ENCODE peak calls at places on chromosomes 2 and 18, in five cellular contexts. W is SK-N-SH, F is OCI-LY7, M is PC-3, O is PC-9. S is an unnamed sample.

GRCh38 chr2:377414-377813 is 89.5 kb upstream of the ALKAL2 start:
- DNase-seq in W (no peak), F (no peak), M (no peak), O (no peak), S (no peak)

GRCh38 chr2:175631247-175631628 is 370.8 kb downstream of the LNPK start:
- DNase-seq in W (no peak), F (no peak), M (peak; percentile 26), O (no peak), S (peak; percentile 57)

GRCh38 chr2:233209117-233209977 is 42.1 kb upstream of the ATG16L1 start:
- DNase-seq in W (peak; percentile 46), F (no peak), M (peak; percentile 87), O (peak; percentile 80), S (peak; percentile 26)

GRCh38 chr2:45889053-45889452 is 237.6 kb downstream of the PRKCE start:
- DNase-seq in W (no peak), F (peak; percentile 62), M (no peak), O (no peak), S (no peak)

GRCh38 chr2:220228310-220229006 is 601.0 kb downstream of the SLC4A3 start:
- DNase-seq in W (peak; percentile 1), F (no peak), M (peak; percentile 96), O (peak; percentile 80), S (peak; percentile 97)

GRCh38 chr2:11724151-11724550 is 22.3 kb upstream of the LPIN1 start:
- DNase-seq in W (no peak), F (no peak), M (no peak), O (no peak), S (no peak)

GRCh38 chr18:55489034-55489741 is 98.8 kb downstream of the TCF4 start:
- DNase-seq in W (no peak), F (peak; percentile 49), M (no peak), O (no peak), S (no peak)

GRCh38 chr18:76345901-76346300 is 149.1 kb downstream of the ZNF516 start:
- DNase-seq in W (no peak), F (no peak), M (no peak), O (no peak), S (no peak)

GRCh38 chr2:234751275-234751938 is 200.4 kb upstream of the SH3BP4 start:
- DNase-seq in W (no peak), F (no peak), M (no peak), O (no peak), S (peak; percentile 24)

GRCh38 chr18:70490008-70490933 is 201.4 kb downstream of the SOCS6 start:
- DNase-seq in W (peak; percentile 47), F (peak; percentile 25), M (peak; percentile 69), O (peak; percentile 11), S (peak; percentile 91)

GRCh38 chr2:232523682-232524597 is 2.0 kb upstream of the CHRND start:
- DNase-seq in W (peak; percentile 87), F (peak; percentile 57), M (peak; percentile 12), O (peak; percentile 41), S (peak; percentile 49)

GRCh38 chr18:76145968-76146367 is 349.1 kb downstream of the ZNF516 start:
- DNase-seq in W (no peak), F (no peak), M (no peak), O (no peak), S (no peak)

GRCh38 chr18:6543330-6543908 is 128.7 kb upstream of the L3MBTL4 start:
- DNase-seq in W (peak; percentile 37), F (peak; percentile 19), M (peak; percentile 72), O (no peak), S (peak; percentile 55)

GRCh38 chr2:79935771-79936657 is 368.5 kb downstream of the LRRTM1 start:
- DNase-seq in W (peak; percentile 48), F (peak; percentile 41), M (peak; percentile 58), O (peak; percentile 9), S (peak; percentile 83)

GRCh38 chr2:172299741-172300140 is 127.6 kb upstream of the ITGA6 start:
- DNase-seq in W (no peak), F (no peak), M (peak; percentile 83), O (no peak), S (peak; percentile 50)

DNA sequence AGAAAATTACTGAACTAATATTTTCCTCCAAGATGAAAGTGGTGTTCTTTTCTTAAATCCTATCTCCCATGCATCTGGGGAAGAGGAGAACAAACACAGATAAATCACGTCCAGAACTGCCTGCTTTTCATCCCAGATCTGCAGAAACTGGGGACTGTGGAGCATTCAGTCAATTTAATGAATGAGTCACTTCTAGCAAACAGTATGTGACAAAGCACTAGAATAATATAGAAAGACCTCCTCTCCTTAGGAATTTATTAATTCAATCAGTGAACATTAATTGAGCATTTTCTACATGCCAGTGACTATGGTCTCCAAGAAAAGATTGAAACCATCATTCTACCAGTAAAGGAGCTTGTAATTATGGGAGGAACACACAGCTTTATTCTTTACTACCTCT is 693.4 kb upstream of the ID2 start:
- DNase-seq in W (no peak), F (no peak), M (peak; percentile 32), O (no peak), S (no peak)
- H3K9me2 ChIP-seq in W (no peaks in the 10 kb centered on the region), F (no peaks in the 10 kb centered on the region), M (no peaks in the 10 kb centered on the region), O (no peaks in the 10 kb centered on the region), S (no peaks in the 10 kb centered on the region)

DNA sequence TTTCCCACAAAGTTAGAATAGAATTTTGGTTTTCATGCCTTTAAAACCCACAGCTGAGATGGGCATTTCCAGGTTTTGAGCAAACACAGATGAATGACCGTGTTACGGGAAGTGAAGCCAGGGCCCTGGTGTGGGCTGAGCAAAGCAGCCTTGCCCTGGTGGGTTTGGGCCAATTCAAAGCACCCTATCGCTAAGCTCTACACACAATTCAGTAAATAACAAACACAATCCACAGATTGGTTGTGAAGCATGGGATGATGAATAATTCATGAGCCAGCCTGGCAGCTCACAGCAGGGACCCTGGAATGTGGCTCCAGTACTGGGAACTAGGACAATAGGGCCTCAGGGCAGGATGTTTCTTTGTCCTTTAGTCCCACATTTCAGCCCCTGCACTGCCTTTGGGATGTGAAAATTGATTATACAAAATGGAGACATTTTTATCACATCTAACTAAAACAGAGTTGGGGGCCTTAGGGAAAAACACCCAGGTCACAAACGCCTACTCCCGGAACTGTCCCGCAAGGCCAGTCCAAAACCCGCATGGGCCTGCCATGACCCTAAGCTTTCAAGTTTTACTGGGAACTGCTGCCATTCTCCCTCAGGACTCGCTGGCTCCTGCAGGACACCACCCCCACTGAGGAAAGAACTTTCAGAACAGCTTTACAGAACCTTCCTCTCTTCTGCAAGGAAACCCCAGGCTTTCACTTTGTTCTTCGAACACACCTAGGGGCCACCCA is 320.2 kb upstream of the HS6ST1 start:
- DNase-seq in W (peak; percentile 42), F (no peak), M (no peak), O (no peak), S (peak; percentile 70)
- H3K9me2 ChIP-seq in W (no peaks in the 10 kb centered on the region), F (no peaks in the 10 kb centered on the region), M (no peaks in the 10 kb centered on the region), O (no peaks in the 10 kb centered on the region), S (no peaks in the 10 kb centered on the region)

DNA sequence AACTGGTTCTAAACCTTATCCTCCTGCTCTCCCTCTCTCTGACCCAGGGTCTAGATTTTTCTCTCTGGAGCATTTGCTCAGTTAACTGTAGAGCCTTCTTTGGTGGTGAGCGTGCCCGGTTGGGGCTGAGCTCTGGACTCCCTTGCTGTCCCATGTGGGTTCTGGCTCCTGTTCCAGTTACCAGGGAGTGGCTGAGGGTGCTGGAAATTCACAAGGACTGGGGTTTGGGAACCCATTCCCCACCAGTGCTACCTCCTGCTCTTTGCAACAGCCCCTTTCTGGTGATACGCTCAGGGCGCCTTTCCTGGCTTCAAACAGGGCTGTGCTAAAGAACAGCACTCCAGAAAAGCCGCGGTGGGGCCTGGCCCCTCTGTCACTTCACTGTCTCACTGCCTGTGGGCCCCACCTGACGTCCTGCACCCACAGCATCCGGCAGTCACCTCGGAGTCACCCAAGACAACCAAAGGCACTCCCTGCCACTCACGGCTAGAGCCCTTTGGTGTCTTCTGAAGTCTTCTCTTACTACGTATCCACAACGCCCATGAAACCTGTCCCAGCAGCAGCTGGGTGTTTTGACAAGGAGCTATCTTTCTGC is 41.3 kb downstream of the CAPN13 start:
- DNase-seq in W (no peak), F (no peak), M (no peak), O (no peak), S (no peak)
- H3K9me2 ChIP-seq in W (no peaks in the 10 kb centered on the region), F (no peaks in the 10 kb centered on the region), M (no peaks in the 10 kb centered on the region), O (no peaks in the 10 kb centered on the region), S (no peaks in the 10 kb centered on the region)

DNA sequence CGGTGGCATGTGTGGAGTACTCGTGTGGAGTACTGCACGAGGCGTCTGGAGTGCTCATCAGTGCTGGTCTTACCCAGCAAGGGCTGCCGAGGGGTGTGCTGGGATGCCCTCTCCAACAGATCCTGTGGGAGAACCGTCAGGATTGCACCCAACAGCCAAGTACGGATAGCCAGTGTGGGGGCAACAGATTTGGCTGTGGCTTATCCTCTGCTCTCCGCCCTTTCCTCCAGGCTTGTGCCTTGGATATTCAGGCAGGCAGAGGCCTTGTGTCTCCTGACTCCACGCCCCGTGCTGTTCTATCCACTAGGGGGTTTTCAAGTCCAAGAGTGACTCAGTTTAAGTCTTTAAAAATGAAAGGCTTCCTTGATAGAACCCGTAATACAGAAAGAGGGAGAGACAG is 321.0 kb upstream of the HS6ST1 start:
- DNase-seq in W (no peak), F (no peak), M (no peak), O (no peak), S (peak; percentile 14)
- H3K9me2 ChIP-seq in W (no peaks in the 10 kb centered on the region), F (no peaks in the 10 kb centered on the region), M (no peaks in the 10 kb centered on the region), O (no peaks in the 10 kb centered on the region), S (no peaks in the 10 kb centered on the region)

GRCh38 chr2:7983912-7984311 is 697.9 kb upstream of the ID2 start:
- DNase-seq in W (no peak), F (no peak), M (no peak), O (no peak), S (no peak)

GRCh38 chr2:7984693-7985353 is 697.0 kb upstream of the ID2 start:
- DNase-seq in W (no peak), F (no peak), M (no peak), O (no peak), S (no peak)

GRCh38 chr2:7989823-7990222 is 692.0 kb upstream of the ID2 start:
- DNase-seq in W (no peak), F (no peak), M (no peak), O (no peak), S (no peak)

GRCh38 chr2:7986431-7986830 is 695.4 kb upstream of the ID2 start:
- DNase-seq in W (no peak), F (no peak), M (no peak), O (no peak), S (no peak)

DNA sequence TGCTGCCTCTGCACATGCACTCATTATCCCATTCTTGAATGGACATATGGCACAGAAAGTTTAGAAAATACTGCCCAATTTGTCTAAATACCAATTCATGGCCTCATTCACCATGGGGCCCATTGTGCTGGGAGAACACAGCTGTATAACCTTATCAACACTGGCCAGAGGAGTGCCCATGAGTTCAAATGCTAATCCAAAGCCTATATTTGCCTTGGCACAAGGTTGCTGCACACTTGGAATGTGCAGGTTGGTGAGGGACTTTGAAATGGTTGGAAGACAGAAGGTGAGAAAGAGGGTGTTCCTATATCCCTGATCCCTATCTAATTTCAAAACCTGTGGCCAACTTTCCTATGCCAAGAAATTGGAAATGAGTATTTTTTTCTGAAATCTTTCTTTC is 693.9 kb upstream of the ID2 start:
- DNase-seq in W (no peak), F (no peak), M (no peak), O (no peak), S (no peak)
- H3K9me2 ChIP-seq in W (no peaks in the 10 kb centered on the region), F (no peaks in the 10 kb centered on the region), M (no peaks in the 10 kb centered on the region), O (no peaks in the 10 kb centered on the region), S (no peaks in the 10 kb centered on the region)

DNA sequence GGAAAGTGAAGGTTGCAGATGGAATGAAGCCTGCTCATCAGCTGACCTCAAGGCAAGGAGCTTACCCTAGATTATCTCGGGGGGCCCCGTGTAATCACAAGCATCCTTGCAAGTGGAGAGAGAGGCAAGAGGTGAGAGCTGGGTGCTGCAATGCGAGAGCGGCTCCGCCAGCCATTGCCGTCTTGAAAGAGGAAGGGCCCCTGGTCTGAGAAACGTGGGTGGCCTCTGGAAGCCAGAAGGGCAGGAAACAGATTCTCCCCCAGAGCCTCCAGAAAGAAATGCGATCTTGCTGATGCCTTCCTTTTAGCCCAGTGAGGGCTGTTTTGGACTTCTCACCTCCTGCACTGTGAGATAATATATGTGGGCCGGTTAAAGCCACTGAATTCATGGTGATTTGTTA is 319.6 kb upstream of the HS6ST1 start:
- DNase-seq in W (no peak), F (no peak), M (no peak), O (no peak), S (no peak)
- H3K9me2 ChIP-seq in W (no peaks in the 10 kb centered on the region), F (no peaks in the 10 kb centered on the region), M (no peaks in the 10 kb centered on the region), O (no peaks in the 10 kb centered on the region), S (no peaks in the 10 kb centered on the region)

S was measured in GM23248.